ENCODE peak calls at places on chromosome X, in seven cellular contexts. K is A549, T is K562, X is Peyer's patch, O is spleen, V is adrenal gland, I is stomach. Y is an unnamed sample.

GRCh38 chrX:129158505-129158904 is 364.8 kb downstream of the SMARCA1 start:
- DNase-seq in V (no peak), K (peak; percentile 15), X (no peak), O (no peak), I (no peak), T (peak; percentile 8), Y (no peak)

GRCh38 chrX:46777971-46778810 is 19.3 kb upstream of the SLC9A7 start:
- DNase-seq in T (no peak), V (peak; percentile 25), O (no peak), X (no peak), K (no peak), I (no peak), Y (no peak)

GRCh38 chrX:13069771-13070410 is 25.5 kb upstream of the FAM9C start:
- DNase-seq in O (no peak), V (no peak), I (no peak), T (no peak), X (no peak), K (no peak), Y (no peak)

GRCh38 chrX:17616936-17617335 is 120.4 kb upstream of the SCML1 start:
- DNase-seq in O (no peak), V (no peak), T (no peak), I (no peak), X (no peak), K (no peak), Y (no peak)

GRCh38 chrX:16603822-16604221 is 46.1 kb upstream of the S100G start:
- DNase-seq in O (no peak), K (no peak), I (no peak), T (no peak), V (no peak), X (no peak), Y (no peak)

GRCh38 chrX:69289046-69289838 is 124.0 kb upstream of the PJA1 start:
- DNase-seq in X (no peak), K (no peak), O (no peak), V (no peak), T (no peak), I (no peak), Y (no peak)

GRCh38 chrX:13164611-13165010 is 120.2 kb upstream of the FAM9C start:
- DNase-seq in O (no peak), K (no peak), X (no peak), V (no peak), T (no peak), I (no peak), Y (no peak)

GRCh38 chrX:133018229-133018628 is 59.8 kb upstream of the HS6ST2 start:
- DNase-seq in K (no peak), X (no peak), V (no peak), O (no peak), I (no peak), T (no peak), Y (no peak)

GRCh38 chrX:20218809-20219505 is 47.8 kb downstream of the RPS6KA3 start:
- DNase-seq in K (peak; percentile 41), X (no peak), I (no peak), O (no peak), T (peak; percentile 13), V (no peak), Y (no peak)

GRCh38 chrX:32183066-32183465 is 1028.3 kb downstream of the DMD start:
- DNase-seq in V (no peak), O (no peak), X (no peak), K (no peak), I (no peak), T (no peak), Y (no peak)

GRCh38 chrX:30302957-30303356 is 6.2 kb downstream of the NR0B1 start:
- DNase-seq in X (no peak), T (no peak), K (peak; percentile 76), V (peak; percentile 81), O (no peak), I (peak; percentile 42), Y (no peak)

GRCh38 chrX:106479920-106480319 is 131.9 kb upstream of the RADX start:
- DNase-seq in T (no peak), K (no peak), X (no peak), V (no peak), I (no peak), O (no peak), Y (no peak)

GRCh38 chrX:38652934-38653442 is 91.6 kb downstream of the TSPAN7 start:
- DNase-seq in V (no peak), O (no peak), K (no peak), X (no peak), I (no peak), T (peak; percentile 66), Y (no peak)

GRCh38 chrX:40202456-40202855 is 104.7 kb upstream of the BCOR start:
- DNase-seq in O (no peak), K (no peak), V (no peak), X (peak; percentile 41), I (no peak), T (no peak), Y (no peak)

GRCh38 chrX:39705299-39705698 is 392.5 kb downstream of the BCOR start:
- DNase-seq in O (no peak), V (peak; percentile 87), I (peak; percentile 67), X (no peak), T (no peak), K (peak; percentile 61), Y (no peak)

GRCh38 chrX:115968436-115969252 is 201.9 kb upstream of the AGTR2 start:
- DNase-seq in T (no peak), I (no peak), K (peak; percentile 83), O (no peak), V (no peak), X (no peak), Y (peak; percentile 85)

GRCh38 chrX:147069926-147070325 is 255.4 kb upstream of the CXorf51A start:
- DNase-seq in K (no peak), T (no peak), O (no peak), X (no peak), V (no peak), I (no peak), Y (no peak)

GRCh38 chrX:147077472-147077871 is 262.9 kb upstream of the CXorf51A start:
- DNase-seq in I (no peak), K (no peak), V (no peak), T (no peak), O (no peak), X (no peak), Y (no peak)

GRCh38 chrX:147072747-147073146 is 258.2 kb upstream of the CXorf51A start:
- DNase-seq in X (no peak), O (no peak), I (no peak), T (no peak), V (no peak), K (no peak), Y (no peak)
- TF ChIP-seq POLR2A in X (no peak), O (no peak), I (no peak), T (no peak), V (no peak), K (no peak), Y (no peak)

GRCh38 chrX:134544189-134544588 is 84.2 kb downstream of the HPRT1 start:
- DNase-seq in I (no peak), K (no peak), X (no peak), V (no peak), O (no peak), T (no peak), Y (no peak)

GRCh38 chrX:134543201-134543797 is 83.3 kb downstream of the HPRT1 start:
- DNase-seq in O (no peak), X (no peak), T (no peak), V (no peak), K (no peak), I (no peak), Y (no peak)

GRCh38 chrX:134544614-134545255 is 84.8 kb downstream of the HPRT1 start:
- DNase-seq in O (no peak), K (no peak), I (peak; percentile 44), X (no peak), T (no peak), V (peak; percentile 32), Y (peak; percentile 28)

GRCh38 chrX:134545524-134545923 is 85.6 kb downstream of the HPRT1 start:
- DNase-seq in V (no peak), K (no peak), I (no peak), O (no peak), T (no peak), X (no peak), Y (no peak)

DNA sequence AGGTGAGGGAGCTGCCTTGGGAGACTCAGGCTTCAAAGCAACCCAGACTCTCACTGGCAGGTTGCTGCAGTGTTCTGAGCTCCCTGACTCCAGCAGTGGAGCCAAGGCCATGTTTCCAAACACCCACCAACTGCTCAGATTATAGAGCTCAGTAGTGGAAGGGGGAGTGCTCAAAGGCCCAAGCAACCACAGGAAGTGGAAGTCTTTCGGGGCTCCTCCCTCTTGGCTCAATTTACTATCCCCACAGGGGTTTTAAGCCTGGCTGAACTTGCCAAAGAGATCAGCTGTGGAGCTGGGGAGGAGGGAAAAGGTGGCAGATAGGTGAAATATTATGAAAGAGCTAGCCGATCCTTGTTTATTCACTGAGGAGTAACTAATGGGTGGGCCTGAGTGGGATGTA is 82.5 kb downstream of the HPRT1 start:
- DNase-seq in V (no peak), K (peak; percentile 53), X (no peak), I (no peak), O (no peak), T (no peak), Y (no peak)
- H3K4me1 ChIP-seq in V (peaks cover 11% of the 10 kb centered on the region), K (peaks cover 75% of the 10 kb centered on the region), X (no peaks in the 10 kb centered on the region), I (peaks cover 12% of the 10 kb centered on the region), O (no peaks in the 10 kb centered on the region), T (peaks cover 10% of the 10 kb centered on the region), Y (no peaks in the 10 kb centered on the region)

GRCh38 chrX:44954562-44954961 is 81.6 kb downstream of the KDM6A start:
- DNase-seq in V (no peak), K (no peak), X (no peak), I (no peak), O (no peak), T (no peak), Y (no peak)

GRCh38 chrX:44953734-44954502 is 80.9 kb downstream of the KDM6A start:
- DNase-seq in T (no peak), V (no peak), O (no peak), X (no peak), I (no peak), K (no peak), Y (no peak)

GRCh38 chrX:44949125-44949524 is 76.1 kb downstream of the KDM6A start:
- DNase-seq in O (no peak), K (no peak), V (no peak), I (no peak), T (no peak), X (no peak), Y (no peak)

GRCh38 chrX:44952329-44953027 is 79.5 kb downstream of the KDM6A start:
- DNase-seq in V (no peak), K (no peak), T (no peak), X (no peak), I (no peak), O (no peak), Y (no peak)

DNA sequence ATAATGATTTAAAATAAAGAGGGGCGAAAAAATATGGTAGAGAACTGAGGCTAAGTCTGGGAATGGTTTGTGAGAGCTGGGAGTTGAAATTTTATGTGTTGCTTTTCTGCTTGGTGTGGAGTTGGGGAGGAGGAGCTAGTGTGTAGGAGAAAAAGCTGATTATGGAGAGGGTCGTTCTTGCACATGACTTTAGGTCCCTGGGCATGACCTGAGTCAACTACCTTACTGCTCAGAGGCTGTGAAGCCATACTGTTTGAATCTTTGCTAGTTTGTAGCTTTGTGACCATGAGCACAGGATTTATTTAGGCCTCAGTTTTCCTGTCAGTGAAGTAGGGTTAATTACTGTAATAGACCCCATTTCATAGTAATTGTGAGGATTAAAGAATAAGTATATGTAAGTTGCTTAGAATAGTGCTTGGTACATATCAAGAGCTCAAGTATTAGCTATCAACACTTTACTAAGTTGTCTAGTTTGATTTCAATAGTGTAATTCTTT is 78.6 kb downstream of the KDM6A start:
- DNase-seq in T (no peak), V (no peak), X (no peak), O (no peak), I (no peak), K (no peak), Y (no peak)
- H3K4me3 ChIP-seq in T (no peak overlapping the region), V (no peak overlapping the region), X (no peak overlapping the region), O (no peak overlapping the region), I (no peak overlapping the region), K (no peak overlapping the region), Y (no peak overlapping the region)

GRCh38 chrX:120603707-120604358 is at the start of gene MCTS1:
- DNase-seq in V (peak; percentile 86), K (peak; percentile 98), O (peak; percentile 92), X (peak; percentile 77), I (peak; percentile 86), T (peak; percentile 72), Y (no peak)
- TF ChIP-seq POLR2A in V (peak; percentile 67), K (peak; percentile 34), O (no peak), X (peak; percentile 64), I (no peak), T (peak; percentile 88), Y (no peak)